ENCODE peak calls at places on chromosomes 12 and 14, in seven cellular contexts. X is RCC 7860; I is adipocyte; D is activated T-cell treated with anti-CD3 and anti-CD28 coated beads for 48 hours; V is T follicular helper cell; A is hypothalamus; H is stimulated activated naive CD4-positive, alpha-beta T cell treated with Interleukin-2 at 50 U/mL for 16 hours. F is an unnamed sample.

GRCh38 chr14:55819610-55820304 is 239.8 kb downstream of the KTN1 start:
- DNase-seq in D (no peak), A (no peak), H (no peak), X (no peak), V (no peak), I (no peak), F (no peak)

GRCh38 chr12:25592725-25593495 is 39.8 kb upstream of the LMNTD1 start:
- DNase-seq in A (no peak), V (no peak), H (no peak), D (no peak), X (no peak), I (no peak), F (no peak)

GRCh38 chr12:42969357-42969756 is 379.8 kb upstream of the PRICKLE1 start:
- DNase-seq in V (no peak), A (no peak), I (no peak), H (no peak), D (no peak), X (no peak), F (no peak)

GRCh38 chr14:24416254-24416931 is 13.1 kb downstream of the CBLN3 start:
- DNase-seq in X (no peak), H (no peak), I (no peak), V (no peak), D (no peak), A (no peak), F (no peak)

GRCh38 chr14:79542121-79542520 is 669.2 kb downstream of the DIO2 start:
- DNase-seq in I (no peak), H (no peak), V (no peak), D (no peak), X (no peak), A (no peak), F (no peak)

GRCh38 chr14:96104469-96105057 is 65.4 kb downstream of the C14orf132 start:
- DNase-seq in H (no peak), D (no peak), A (no peak), V (no peak), X (peak), I (peak), F (peak)

GRCh38 chr14:38868415-38869290 is 234.4 kb downstream of the SEC23A start:
- DNase-seq in I (no peak), A (no peak), X (no peak), H (no peak), D (no peak), V (no peak), F (no peak)

GRCh38 chr14:23115918-23116317 is 3.1 kb downstream of the CEBPE start:
- DNase-seq in D (no peak), A (no peak), I (no peak), X (no peak), H (no peak), V (no peak), F (no peak)

GRCh38 chr12:70774055-70774454 is 136.8 kb upstream of the PTPRB start:
- DNase-seq in V (no peak), D (no peak), X (peak), H (no peak), A (no peak), I (peak), F (no peak)

GRCh38 chr14:22768947-22769346 is 2.5 kb downstream of the OXA1L start:
- DNase-seq in A (no peak), I (no peak), V (no peak), H (no peak), X (no peak), D (no peak), F (no peak)

GRCh38 chr14:35404496-35405303 is at the start of gene NFKBIA:
- DNase-seq in H (peak), I (peak), A (peak), V (peak), D (peak), X (peak), F (peak)